ENCODE peak calls at places on chromosomes 1 and 21, in four cellular contexts. I, F, B and E are unnamed samples.

GRCh38 chr1:229121845-229122436 is 149.0 kb upstream of the RAB4A start:
- DNase-seq in F (no peak), B (no peak), I (peak; percentile 33), E (no peak)

GRCh38 chr1:183580281-183580682 is 10.0 kb downstream of the NCF2 start:
- DNase-seq in I (peak; percentile 38), F (peak; percentile 13), B (no peak), E (no peak)

GRCh38 chr21:43204638-43205037 is 35.8 kb downstream of the CRYAA start:
- DNase-seq in B (no peak), I (no peak), F (no peak), E (no peak)

GRCh38 chr1:1399187-1399869 is at the start of gene CCNL2:
- DNase-seq in I (peak; percentile 99), F (peak; percentile 99), B (peak; percentile 83), E (peak; percentile 78)

GRCh38 chr1:221781102-221781744 is 39.3 kb upstream of the DUSP10 start:
- DNase-seq in F (no peak), B (no peak), I (no peak), E (no peak)

GRCh38 chr1:203442821-203443220 is 32.8 kb upstream of the PRELP start:
- DNase-seq in F (peak; percentile 71), I (no peak), B (no peak), E (no peak)

GRCh38 chr21:36815284-36815683 is 116.4 kb downstream of the SIM2 start:
- DNase-seq in F (no peak), B (no peak), I (no peak), E (no peak)

GRCh38 chr1:89547563-89548485 is 23.2 kb downstream of the LRRC8B start:
- DNase-seq in I (no peak), B (no peak), F (peak; percentile 80), E (peak; percentile 12)

GRCh38 chr21:31204801-31205200 is 139.3 kb downstream of the TIAM1 start:
- DNase-seq in F (no peak), I (no peak), B (no peak), E (no peak)

GRCh38 chr1:3650248-3651010 is 526 bp upstream of the WRAP73 start:
- DNase-seq in B (no peak), F (no peak), I (no peak), E (no peak)

GRCh38 chr21:25273945-25274344 is 333.3 kb downstream of the MRPL39 start:
- DNase-seq in F (no peak), B (no peak), I (no peak), E (no peak)

GRCh38 chr1:168987330-168987729 is 119.2 kb upstream of the ATP1B1 start:
- DNase-seq in I (no peak), F (no peak), B (no peak), E (no peak)

GRCh38 chr1:38095337-38096030 is 48.9 kb upstream of the POU3F1 start:
- DNase-seq in I (no peak), F (no peak), B (no peak), E (no peak)

GRCh38 chr1:232950919-232951579 is 638 bp downstream of the NTPCR start:
- DNase-seq in I (peak; percentile 33), F (peak; percentile 3), B (no peak), E (no peak)

GRCh38 chr1:46575300-46575699 is 23.9 kb upstream of the KNCN start:
- DNase-seq in B (no peak), I (no peak), F (no peak), E (no peak)

GRCh38 chr1:101101362-101101761 is 75.8 kb upstream of the DPH5 start:
- DNase-seq in I (no peak), F (peak; percentile 17), B (peak; percentile 5), E (no peak)

GRCh38 chr21:37452222-37452621 is 85.6 kb downstream of the DYRK1A start:
- DNase-seq in B (peak; percentile 50), I (no peak), F (peak; percentile 92), E (peak; percentile 87)

GRCh38 chr1:33142483-33143065 is 39.3 kb downstream of the TRIM62 start:
- DNase-seq in F (no peak), I (no peak), B (no peak), E (no peak)

GRCh38 chr1:245537992-245538391 is 383.2 kb downstream of the KIF26B start:
- DNase-seq in I (no peak), B (no peak), F (peak; percentile 49), E (no peak)

GRCh38 chr1:166164995-166165660 is 1.7 kb downstream of the FAM78B start:
- DNase-seq in B (no peak), F (peak; percentile 42), I (peak; percentile 3), E (no peak)

GRCh38 chr1:150621497-150622113 is 7.8 kb downstream of the ENSA start:
- DNase-seq in F (peak; percentile 75), I (peak; percentile 72), B (no peak), E (no peak)

GRCh38 chr1:111603979-111604378 is 15.6 kb upstream of the RAP1A start:
- DNase-seq in B (no peak), F (no peak), I (peak; percentile 77), E (no peak)

GRCh38 chr1:2044510-2045319 is 5.5 kb upstream of the PRKCZ start:
- DNase-seq in I (peak; percentile 59), F (peak; percentile 35), B (no peak), E (no peak)

GRCh38 chr1:205077158-205077933 is 6.9 kb downstream of the TMEM81 start:
- DNase-seq in F (peak; percentile 47), I (no peak), B (no peak), E (no peak)

GRCh38 chr1:58827298-58827697 is 43.5 kb upstream of the JUN start:
- DNase-seq in B (no peak), I (no peak), F (no peak), E (no peak)

GRCh38 chr1:214296860-214297699 is 16.1 kb downstream of the SMYD2 start:
- DNase-seq in F (peak; percentile 88), I (no peak), B (peak; percentile 80), E (peak; percentile 54)

GRCh38 chr1:58780586-58781452 is 3.0 kb downstream of the JUN start:
- DNase-seq in B (no peak), I (no peak), F (peak; percentile 34), E (no peak)

GRCh38 chr1:19336543-19336942 is 24.4 kb downstream of the SLC66A1 start:
- DNase-seq in I (no peak), B (no peak), F (no peak), E (no peak)

GRCh38 chr1:19337289-19337688 is 25.2 kb downstream of the SLC66A1 start:
- DNase-seq in B (no peak), F (no peak), I (no peak), E (no peak)

GRCh38 chr1:19339199-19339861 is 27.2 kb downstream of the SLC66A1 start:
- DNase-seq in B (no peak), I (no peak), F (no peak), E (no peak)

GRCh38 chr1:19340387-19340937 is 28.3 kb downstream of the SLC66A1 start:
- DNase-seq in I (no peak), F (no peak), B (no peak), E (no peak)

GRCh38 chr1:19338323-19338762 is 26.2 kb downstream of the SLC66A1 start:
- DNase-seq in B (no peak), F (no peak), I (no peak), E (no peak)
- TF ChIP-seq CTCF in B (peak; percentile 53), F (peak; percentile 14), I (no peak), E (peak; percentile 19)

DNA sequence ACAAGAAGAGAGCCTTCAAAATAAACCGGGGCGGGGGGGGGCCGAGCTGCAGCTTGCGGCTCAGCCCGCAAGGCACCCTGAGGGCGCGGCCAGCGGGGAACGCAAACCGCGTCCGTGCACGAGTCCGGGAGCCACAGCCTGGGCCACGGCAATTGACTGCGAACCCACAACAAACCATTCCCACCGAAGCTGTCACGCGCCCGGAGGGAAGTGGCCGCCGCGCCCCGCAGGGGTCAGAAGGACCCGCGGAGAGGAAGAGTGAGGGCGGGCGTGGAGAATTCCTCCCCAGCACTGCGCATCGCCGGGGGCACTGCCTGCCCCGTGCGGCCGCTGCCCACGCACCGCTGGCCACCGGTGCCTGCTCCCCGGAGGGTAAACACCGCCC is 628 bp downstream of the TGFBR3 start:
- DNase-seq in F (peak; percentile 26), I (no peak), B (no peak), E (no peak)
- H3K4me3 ChIP-seq in F (peak overlapping the region; percentile 94), I (no peak overlapping the region), B (peak overlapping the region; percentile 94), E (peak overlapping the region; percentile 76)

DNA sequence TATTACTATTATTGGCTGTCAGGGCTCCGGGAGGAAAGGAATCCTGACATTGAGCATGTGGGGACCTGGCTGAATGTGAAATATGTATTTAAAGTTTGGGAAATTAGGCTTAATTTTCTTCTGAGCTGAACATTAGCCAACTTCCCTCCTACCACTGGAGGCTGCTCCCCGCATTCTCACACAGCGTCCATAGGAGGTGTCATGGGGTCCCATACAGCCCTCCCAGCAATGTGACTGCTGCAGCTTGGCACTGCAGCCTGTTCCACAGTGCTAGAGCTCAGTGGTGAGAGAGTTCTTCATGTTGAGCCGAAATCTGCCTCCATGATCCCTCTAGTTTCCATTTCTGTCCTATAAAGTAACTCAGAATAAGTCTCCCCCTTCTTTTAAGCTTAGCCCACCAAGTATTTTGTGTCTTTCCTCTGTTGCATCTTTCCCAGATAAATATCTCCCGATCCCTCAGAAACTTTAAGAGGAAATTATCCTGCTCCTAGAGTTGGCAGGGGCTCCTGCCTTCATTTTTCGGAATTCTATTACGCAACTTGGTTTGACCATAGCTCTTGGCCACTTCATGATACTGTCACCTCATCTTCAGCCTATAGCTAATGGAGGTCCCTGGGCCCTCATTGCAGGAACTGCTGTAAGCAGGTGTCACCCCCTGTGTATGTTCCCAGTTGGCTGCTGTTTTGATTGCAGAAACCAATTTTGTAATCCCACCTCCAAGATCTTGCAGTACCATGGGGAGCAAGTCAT is 2.0 kb downstream of the FCRL6 start:
- DNase-seq in I (no peak), B (no peak), F (no peak), E (no peak)
- TF ChIP-seq CTCF in I (no peak), B (no peak), F (no peak), E (no peak)

GRCh38 chr21:44892095-44892494 is 18.6 kb upstream of the PTTG1IP start:
- DNase-seq in B (no peak), I (no peak), F (no peak), E (no peak)
- H3K4me3 ChIP-seq in B (no peak overlapping the region), I (no peak overlapping the region), F (no peak overlapping the region), E (no peak overlapping the region)